ENCODE peak calls at places on chromosomes 1 and 21, in five cellular contexts. M, P, Q, X and H are unnamed samples.

GRCh38 chr1:145425436-145426029 is at the start of gene NBPF20:
- DNase-seq in M (peak), P (peak), Q (peak), X (peak), H (peak)

GRCh38 chr1:7047866-7048265 is 262.6 kb downstream of the CAMTA1 start:
- DNase-seq in M (no peak), P (no peak), Q (no peak), X (no peak), H (no peak)

GRCh38 chr1:69263982-69264381 is 303.7 kb upstream of the LRRC7 start:
- DNase-seq in M (peak), P (peak), Q (no peak), X (no peak), H (no peak)

GRCh38 chr1:85605519-85606413 is 25.2 kb downstream of the CCN1 start:
- DNase-seq in M (no peak), P (no peak), Q (no peak), X (no peak), H (no peak)

GRCh38 chr21:16741228-16741665 is 771.6 kb upstream of the CXADR start:
- DNase-seq in M (peak), P (no peak), Q (no peak), X (peak), H (no peak)

GRCh38 chr1:92752719-92753118 is 32.2 kb downstream of the EVI5 start:
- DNase-seq in M (no peak), P (no peak), Q (no peak), X (no peak), H (no peak)

GRCh38 chr1:4027492-4028138 is 127.5 kb upstream of the C1orf174 start:
- DNase-seq in M (no peak), P (no peak), Q (no peak), X (no peak), H (no peak)

GRCh38 chr1:22075718-22076117 is 23.2 kb downstream of the CDC42 start:
- DNase-seq in M (no peak), P (no peak), Q (no peak), X (no peak), H (no peak)

GRCh38 chr1:209199822-209200221 is 383.7 kb upstream of the CAMK1G start:
- DNase-seq in M (no peak), P (no peak), Q (no peak), X (no peak), H (no peak)

GRCh38 chr1:245621589-245621988 is 466.8 kb downstream of the KIF26B start:
- DNase-seq in M (no peak), P (no peak), Q (no peak), X (no peak), H (no peak)

GRCh38 chr1:54806931-54807611 is 5.9 kb upstream of the TTC22 start:
- DNase-seq in M (no peak), P (no peak), Q (no peak), X (no peak), H (no peak)

GRCh38 chr1:8077120-8077573 is 51.0 kb upstream of the ERRFI1 start:
- DNase-seq in M (peak), P (peak), Q (peak), X (peak), H (no peak)

GRCh38 chr21:45141507-45141906 is 67.1 kb downstream of the ADARB1 start:
- DNase-seq in M (no peak), P (no peak), Q (no peak), X (no peak), H (no peak)

GRCh38 chr1:154818911-154819310 is 51.2 kb downstream of the KCNN3 start:
- DNase-seq in M (no peak), P (no peak), Q (no peak), X (no peak), H (no peak)

DNA sequence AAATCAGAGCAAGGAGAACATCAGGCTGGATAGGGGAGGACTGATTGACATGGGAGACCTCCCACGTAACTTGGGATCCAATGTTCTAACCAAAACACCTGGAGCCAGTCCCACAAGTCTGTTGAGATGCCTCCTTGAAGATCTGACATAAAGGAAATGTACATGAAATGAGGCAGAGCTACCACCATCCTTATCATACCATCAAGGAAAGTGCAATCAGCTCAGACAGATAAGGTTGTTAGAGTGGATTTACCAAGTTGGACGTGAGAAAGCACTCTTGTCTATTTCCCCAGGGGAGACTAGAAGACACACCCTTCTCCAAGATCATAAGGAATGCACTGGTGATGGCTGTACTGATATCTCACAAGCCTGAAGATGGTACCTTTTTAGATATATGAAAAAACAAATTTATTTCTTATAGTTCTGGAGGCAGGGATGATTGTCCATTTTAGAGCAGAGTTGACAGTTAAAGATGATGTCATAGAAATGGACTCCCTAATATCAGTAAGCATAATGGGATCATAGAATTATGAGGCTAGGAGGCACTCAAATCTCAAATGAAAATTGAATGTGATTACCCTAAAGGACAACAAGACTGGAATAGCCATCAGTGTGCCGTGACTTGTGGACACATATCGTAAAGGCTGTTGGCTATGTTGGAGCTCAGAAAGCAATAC is 129.1 kb upstream of the RAB4A start:
- DNase-seq in M (no peak), P (no peak), Q (no peak), X (no peak), H (no peak)
- TF ChIP-seq CTCF in M (no peak), P (no peak), Q (no peak), X (no peak), H (no peak)

GRCh38 chr1:151693057-151693651 is 23.4 kb downstream of the CELF3 start:
- DNase-seq in M (peak), P (peak), Q (peak), X (no peak), H (no peak)
- TF ChIP-seq CTCF in M (peak), P (peak), Q (peak), X (peak), H (peak)

GRCh38 chr1:153190373-153190772 is 12.9 kb upstream of the LELP1 start:
- DNase-seq in M (no peak), P (no peak), Q (no peak), X (no peak), H (no peak)
- TF ChIP-seq CTCF in M (peak), P (no peak), Q (no peak), X (no peak), H (no peak)

DNA sequence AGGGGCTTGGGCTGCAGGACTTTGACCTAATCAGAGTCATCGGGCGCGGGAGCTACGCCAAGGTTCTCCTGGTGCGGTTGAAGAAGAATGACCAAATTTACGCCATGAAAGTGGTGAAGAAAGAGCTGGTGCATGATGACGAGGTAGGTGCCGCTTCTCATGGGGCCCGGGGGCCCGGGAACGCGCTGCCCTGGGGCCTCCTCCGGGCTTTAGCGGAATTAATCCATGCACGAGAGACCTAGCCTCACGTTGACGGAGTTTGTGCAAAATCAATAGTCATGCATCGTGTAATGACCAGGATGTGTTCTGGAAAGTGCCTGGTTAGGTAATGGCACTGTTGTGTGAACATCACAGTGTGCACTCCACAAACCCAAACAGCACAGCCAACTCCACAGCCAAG is 43.7 kb downstream of the FAAP20 start:
- DNase-seq in M (no peak), P (no peak), Q (no peak), X (no peak), H (no peak)
- TF ChIP-seq CTCF in M (no peak), P (no peak), Q (no peak), X (no peak), H (no peak)

GRCh38 chr1:183958958-183959357 is 78.6 kb downstream of the COLGALT2 start:
- DNase-seq in M (no peak), P (no peak), Q (no peak), X (no peak), H (no peak)

GRCh38 chr1:183953031-183953430 is 84.5 kb downstream of the COLGALT2 start:
- DNase-seq in M (no peak), P (no peak), Q (no peak), X (no peak), H (no peak)

GRCh38 chr1:183954496-183954895 is 83.0 kb downstream of the COLGALT2 start:
- DNase-seq in M (no peak), P (no peak), Q (no peak), X (no peak), H (no peak)

GRCh38 chr1:183957216-183957830 is 80.2 kb downstream of the COLGALT2 start:
- DNase-seq in M (no peak), P (no peak), Q (no peak), X (no peak), H (no peak)

GRCh38 chr1:183956559-183957188 is 80.9 kb downstream of the COLGALT2 start:
- DNase-seq in M (peak), P (peak), Q (no peak), X (no peak), H (no peak)
- TF ChIP-seq CTCF in M (peak), P (no peak), Q (no peak), X (peak), H (no peak)

GRCh38 chr1:167064622-167065021 is 25.6 kb downstream of the GPA33 start:
- DNase-seq in M (no peak), P (no peak), Q (no peak), X (no peak), H (no peak)
- TF ChIP-seq CTCF in M (no peak), P (no peak), Q (no peak), X (no peak), H (no peak)